ENCODE peak calls at places on chromosomes 12 and 14, in nine cellular contexts. Y is upper lobe of right lung, W is H9, S is foreskin fibroblast, U is endothelial cell of umbilical vein, J is heart right ventricle, G is progenitor cell of endocrine pancreas, D is mesothelial cell of epicardium, N is uterus. H is an unnamed sample.

GRCh38 chr12:51994539-51994820 is 12.3 kb upstream of the TAMALIN start:
- DNase-seq in N (no peak), S (no peak), G (no peak), W (no peak), U (no peak), J (no peak), Y (no peak), D (no peak), H (no peak)

GRCh38 chr12:70402597-70402996 is 36.5 kb downstream of the KCNMB4 start:
- DNase-seq in S (no peak), Y (no peak), W (no peak), J (no peak), U (no peak), N (no peak), G (no peak), D (no peak), H (no peak)

GRCh38 chr12:53213348-53213747 is 6.3 kb upstream of the ITGB7 start:
- DNase-seq in D (peak; percentile 93), W (peak; percentile 94), Y (peak; percentile 92), G (peak; percentile 82), J (peak; percentile 84), N (peak; percentile 84), S (peak; percentile 60), U (peak; percentile 69), H (no peak)

GRCh38 chr12:12379831-12380730 is 23.2 kb downstream of the BORCS5 start:
- DNase-seq in W (no peak), N (no peak), J (no peak), S (no peak), Y (no peak), U (no peak), D (no peak), G (no peak), H (no peak)

GRCh38 chr12:31897791-31898503 is 61.3 kb upstream of the RESF1 start:
- DNase-seq in N (peak; percentile 16), J (peak; percentile 20), U (peak; percentile 53), G (no peak), S (peak; percentile 8), D (no peak), Y (peak; percentile 65), W (peak; percentile 82), H (no peak)

GRCh38 chr12:38691164-38691563 is 214.2 kb downstream of the CPNE8 start:
- DNase-seq in G (no peak), J (no peak), D (no peak), U (no peak), Y (no peak), W (no peak), S (no peak), N (no peak), H (no peak)

GRCh38 chr12:40819427-40820108 is 127.3 kb downstream of the CNTN1 start:
- DNase-seq in G (peak; percentile 17), D (peak; percentile 55), S (no peak), N (no peak), U (no peak), Y (no peak), W (peak; percentile 90), J (no peak), H (no peak)

GRCh38 chr12:53999596-54000104 is 311 bp upstream of the HOXC9 start:
- DNase-seq in S (peak; percentile 82), D (no peak), Y (peak; percentile 57), J (no peak), G (no peak), N (no peak), W (no peak), U (no peak), H (no peak)

GRCh38 chr14:84442481-84442880 is 1087.5 kb upstream of the FLRT2 start:
- DNase-seq in S (no peak), Y (no peak), G (no peak), D (no peak), W (no peak), U (peak; percentile 91), J (no peak), N (no peak), H (no peak)

DNA sequence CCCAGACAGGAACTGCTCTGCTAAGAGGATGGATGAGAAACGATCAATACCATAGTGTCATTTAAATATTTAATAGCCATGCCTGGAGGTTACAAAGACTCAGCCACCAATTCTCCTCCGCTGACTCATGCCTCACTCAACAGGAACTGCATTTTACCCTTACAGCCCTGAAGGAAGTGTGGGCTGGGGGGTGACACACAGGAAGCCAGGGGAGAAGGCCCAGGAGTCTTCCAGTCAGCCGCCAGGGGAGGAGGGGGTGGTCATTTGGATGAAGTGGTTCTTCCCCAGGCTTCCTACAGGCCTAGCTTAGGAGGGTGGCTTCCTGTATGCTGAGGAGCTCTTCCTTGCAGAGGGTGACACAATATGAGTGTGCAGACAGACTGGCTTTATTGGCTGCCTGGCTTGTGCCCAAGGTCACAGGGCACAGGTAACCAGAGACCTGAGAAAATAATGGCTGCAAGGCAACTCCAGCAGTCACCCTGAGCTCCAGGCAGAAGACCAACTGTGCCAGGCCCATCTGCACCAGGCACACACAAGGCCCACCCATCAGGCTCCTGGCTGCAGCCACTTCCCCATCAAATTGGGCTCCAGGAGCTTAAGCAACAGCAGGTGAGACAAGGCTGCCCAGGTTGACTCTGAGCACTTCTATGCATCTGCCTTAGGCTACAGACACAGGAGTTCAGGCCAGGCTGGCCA is 30.6 kb upstream of the RPLP0 start:
- DNase-seq in J (peak; percentile 72), W (peak; percentile 96), U (peak; percentile 93), S (peak; percentile 99), G (no peak), D (no peak), N (peak; percentile 73), Y (no peak), H (peak; percentile 50)
- TF ChIP-seq CTCF in J (no peak), W (peak; percentile 16), U (peak; percentile 33), S (no peak), G (no peak), D (no peak), N (no peak), Y (no peak), H (no peak)

GRCh38 chr14:100393362-100393761 is 70.2 kb downstream of the SLC25A47 start:
- DNase-seq in J (no peak), N (no peak), Y (no peak), W (no peak), U (no peak), G (no peak), S (no peak), D (no peak), H (no peak)

GRCh38 chr14:100396266-100396795 is 73.2 kb downstream of the SLC25A47 start:
- DNase-seq in W (no peak), S (no peak), Y (no peak), U (no peak), J (no peak), G (no peak), N (no peak), D (no peak), H (no peak)

GRCh38 chr14:100394886-100395672 is 71.9 kb downstream of the SLC25A47 start:
- DNase-seq in J (no peak), W (no peak), S (no peak), Y (no peak), D (no peak), U (no peak), N (no peak), G (no peak), H (no peak)

GRCh38 chr14:100392266-100392850 is 69.2 kb downstream of the SLC25A47 start:
- DNase-seq in S (no peak), J (no peak), G (no peak), Y (no peak), D (no peak), N (no peak), U (no peak), W (no peak), H (no peak)

DNA sequence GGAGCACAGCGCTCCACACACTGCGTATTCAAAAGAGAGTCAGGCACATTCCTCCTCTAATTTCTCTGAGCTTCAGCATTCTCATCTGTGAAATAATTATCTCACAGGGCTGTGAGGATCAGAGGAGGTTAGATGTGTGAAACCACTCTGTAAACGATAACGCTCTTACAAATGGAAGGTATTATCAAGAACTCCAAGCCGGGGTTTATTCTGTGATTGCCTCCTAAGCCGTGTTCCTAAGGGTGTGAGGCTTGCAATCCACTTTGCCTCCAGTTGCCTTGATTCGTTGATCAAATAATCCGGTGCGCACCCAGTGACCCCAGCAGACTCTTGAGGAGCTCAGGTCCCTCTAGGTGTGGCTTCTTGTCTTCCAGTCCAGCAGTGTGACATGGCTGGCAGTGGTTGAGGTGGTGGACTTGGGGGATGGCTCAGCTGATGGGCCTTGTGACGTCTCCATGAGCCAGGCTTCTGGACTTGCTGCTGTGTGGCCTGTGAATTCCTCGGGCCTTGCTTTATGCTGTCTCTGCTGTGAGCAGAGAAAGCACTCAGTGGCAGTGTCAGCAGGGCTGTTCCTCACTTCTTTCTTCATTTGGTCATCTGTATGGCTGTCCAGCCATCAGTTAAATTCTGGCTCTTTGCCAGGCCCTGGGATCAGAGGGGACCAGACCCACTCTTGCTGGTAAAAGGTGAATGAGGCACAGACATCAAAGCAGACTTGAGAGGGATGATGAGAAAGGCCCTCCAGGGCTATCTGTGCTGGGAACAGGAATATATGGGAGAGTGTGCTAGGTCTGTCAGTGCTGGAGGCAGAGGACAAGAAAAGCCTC is 71.0 kb downstream of the SLC25A47 start:
- DNase-seq in G (no peak), J (no peak), N (no peak), U (no peak), Y (no peak), S (no peak), W (no peak), D (no peak), H (no peak)
- TF ChIP-seq CTCF in G (no peak), J (no peak), N (no peak), U (no peak), Y (no peak), S (no peak), W (no peak), D (no peak), H (no peak)

DNA sequence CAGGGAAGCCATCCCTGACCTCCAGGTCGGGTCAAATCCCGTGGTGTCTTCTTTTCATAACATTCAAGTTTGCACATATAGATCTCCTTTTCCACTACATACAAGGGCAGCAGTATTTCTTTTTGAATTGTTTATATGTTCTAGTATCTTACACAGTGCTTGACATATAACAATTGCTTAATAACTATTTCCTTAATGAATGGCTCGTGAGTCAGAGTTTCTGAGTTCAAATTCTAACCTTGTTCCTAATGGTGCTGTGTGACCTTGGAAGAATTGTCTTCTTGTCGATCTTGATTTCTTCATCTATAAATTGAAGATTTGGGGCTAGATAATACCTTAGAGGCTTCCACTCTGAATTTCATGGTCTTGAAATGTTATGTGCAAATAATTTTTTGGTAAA is 57.2 kb upstream of the PELI2 start:
- DNase-seq in S (no peak), J (no peak), N (no peak), W (no peak), G (no peak), Y (no peak), D (no peak), U (no peak), H (no peak)
- TF ChIP-seq CTCF in S (no peak), J (no peak), N (no peak), W (no peak), G (no peak), Y (no peak), D (no peak), U (no peak), H (no peak)

DNA sequence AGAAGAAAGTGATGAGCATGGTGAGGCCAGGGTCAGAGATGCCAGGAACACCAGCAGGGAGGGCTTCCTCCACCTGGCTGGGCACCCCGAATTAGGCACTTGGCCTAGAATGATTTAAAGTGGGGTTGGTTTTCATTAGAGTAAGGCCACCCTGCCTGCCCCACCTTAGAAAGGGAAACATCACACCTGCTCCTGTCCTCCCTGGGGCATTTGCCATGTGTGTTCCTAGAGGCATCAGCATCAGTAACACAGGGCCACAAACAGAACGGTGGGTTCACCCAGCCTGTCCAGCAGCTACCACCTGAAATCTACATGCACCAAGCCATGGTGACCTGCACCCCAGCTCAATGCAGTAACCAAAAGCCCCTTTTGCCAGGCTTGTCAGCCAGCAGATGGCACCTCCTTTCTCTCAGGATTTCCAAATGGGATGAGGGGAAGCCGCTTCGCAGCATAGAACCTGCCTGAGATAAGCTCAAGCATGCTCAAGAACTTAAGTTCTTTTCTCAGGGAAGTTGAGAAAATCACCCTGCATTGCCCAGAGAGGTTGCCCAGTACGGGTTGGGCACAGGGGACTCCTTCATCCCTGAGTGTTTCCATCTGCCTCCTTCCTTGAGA is 338.8 kb downstream of the DPF3 start:
- DNase-seq in S (no peak), G (no peak), W (no peak), J (no peak), Y (no peak), N (no peak), D (no peak), U (no peak), H (no peak)
- TF ChIP-seq CTCF in S (no peak), G (no peak), W (no peak), J (peak; percentile 19), Y (no peak), N (no peak), D (no peak), U (no peak), H (no peak)

H was measured in AG09319.